ENCODE peak calls at places on chromosome 10, in seven cellular contexts. V is HCT116, J is HepG2, L is SK-N-SH, W is K562, I is GM12878, T is H1. S is an unnamed sample. For H3K4me1, the result is how much of the 10 kb centered on the place peaks cover.

GRCh38 chr10:6204063-6204340 is 1.3 kb downstream of the PFKFB3 start:
- DNase-seq in V (no peak), J (no peak), L (peak), W (no peak), I (no peak), T (peak), S (no peak)

GRCh38 chr10:12568391-12568790 is 219.0 kb downstream of the CAMK1D start:
- DNase-seq in V (no peak), J (no peak), L (no peak), W (no peak), I (no peak), T (no peak), S (no peak)

GRCh38 chr10:110932505-110933180 is 13.2 kb downstream of the SHOC2 start:
- DNase-seq in V (no peak), J (no peak), L (no peak), W (no peak), I (no peak), T (no peak), S (no peak)

GRCh38 chr10:3777876-3778707 is 6.9 kb downstream of the KLF6 start:
- DNase-seq in V (no peak), J (no peak), L (no peak), W (no peak), I (no peak), T (no peak), S (no peak)

GRCh38 chr10:71277914-71278665 is 41.0 kb upstream of the SLC29A3 start:
- DNase-seq in V (no peak), J (no peak), L (no peak), W (no peak), I (no peak), T (no peak), S (no peak)

GRCh38 chr10:74548676-74549075 is 277.7 kb upstream of the KAT6B start:
- DNase-seq in V (no peak), J (peak), L (no peak), W (no peak), I (no peak), T (no peak), S (peak)

GRCh38 chr10:124265776-124266467 is 152.8 kb downstream of the OAT start:
- DNase-seq in V (no peak), J (no peak), L (no peak), W (no peak), I (no peak), T (no peak), S (no peak)

GRCh38 chr10:133141144-133141962 is 18.7 kb upstream of the KNDC1 start:
- DNase-seq in V (no peak), J (no peak), L (no peak), W (no peak), I (no peak), T (peak), S (no peak)

GRCh38 chr10:95741807-95742528 is 14.0 kb upstream of the ENTPD1 start:
- DNase-seq in V (no peak), J (no peak), L (no peak), W (peak), I (peak), T (no peak), S (no peak)

GRCh38 chr10:73096041-73096451 is 620 bp downstream of the P4HA1 start:
- DNase-seq in V (no peak), J (no peak), L (peak), W (peak), I (no peak), T (peak), S (no peak)

GRCh38 chr10:28411648-28412047 is 108.8 kb upstream of the MPP7 start:
- DNase-seq in V (no peak), J (no peak), L (no peak), W (no peak), I (no peak), T (no peak), S (no peak)

GRCh38 chr10:15787426-15787825 is 67.7 kb upstream of the ITGA8 start:
- DNase-seq in V (no peak), J (no peak), L (no peak), W (no peak), I (no peak), T (no peak), S (no peak)

GRCh38 chr10:27225642-27226257 is 14.8 kb downstream of the ACBD5 start:
- DNase-seq in V (no peak), J (no peak), L (no peak), W (no peak), I (no peak), T (no peak), S (no peak)

GRCh38 chr10:6239213-6239991 is 36.7 kb downstream of the PFKFB3 start:
- DNase-seq in V (peak), J (peak), L (peak), W (peak), I (peak), T (no peak), S (peak)

GRCh38 chr10:97827778-97828291 is 21.8 kb upstream of the GOLGA7B start:
- DNase-seq in V (no peak), J (no peak), L (peak), W (no peak), I (no peak), T (no peak), S (no peak)

GRCh38 chr10:90887555-90887954 is 15.8 kb downstream of the RPP30 start:
- DNase-seq in V (no peak), J (no peak), L (no peak), W (no peak), I (no peak), T (no peak), S (no peak)

GRCh38 chr10:93993782-93994668 is at the start of gene PLCE1:
- DNase-seq in V (no peak), J (no peak), L (peak), W (peak), I (no peak), T (peak), S (no peak)

GRCh38 chr10:86250399-86250798 is 116.2 kb downstream of the GRID1 start:
- DNase-seq in V (no peak), J (no peak), L (peak), W (no peak), I (no peak), T (no peak), S (no peak)

GRCh38 chr10:8137272-8137680 is 82.8 kb downstream of the GATA3 start:
- DNase-seq in V (no peak), J (no peak), L (no peak), W (no peak), I (no peak), T (no peak), S (no peak)

GRCh38 chr10:57992321-57993077 is 275.2 kb downstream of the IPMK start:
- DNase-seq in V (no peak), J (no peak), L (no peak), W (no peak), I (no peak), T (no peak), S (no peak)

GRCh38 chr10:90289037-90289436 is 568.8 kb downstream of the HTR7 start:
- DNase-seq in V (no peak), J (no peak), L (no peak), W (no peak), I (peak), T (no peak), S (peak)

GRCh38 chr10:13162013-13162364 is 631 bp downstream of the MCM10 start:
- DNase-seq in V (no peak), J (no peak), L (peak), W (peak), I (no peak), T (no peak), S (no peak)

GRCh38 chr10:99329891-99330674 is 927 bp downstream of the CNNM1 start:
- DNase-seq in V (no peak), J (no peak), L (peak), W (no peak), I (no peak), T (peak), S (no peak)

GRCh38 chr10:19629559-19629958 is 186.7 kb upstream of the PLXDC2 start:
- DNase-seq in V (no peak), J (no peak), L (no peak), W (no peak), I (no peak), T (no peak), S (no peak)

GRCh38 chr10:77756319-77757232 is 119.0 kb upstream of the KCNMA1 start:
- DNase-seq in V (peak), J (peak), L (peak), W (peak), I (no peak), T (peak), S (peak)

GRCh38 chr10:11442001-11442773 is 169.3 kb downstream of the USP6NL start:
- DNase-seq in V (no peak), J (no peak), L (no peak), W (no peak), I (no peak), T (peak), S (no peak)

GRCh38 chr10:87734987-87735827 is 75.5 kb downstream of the PAPSS2 start:
- DNase-seq in V (peak), J (peak), L (peak), W (peak), I (no peak), T (peak), S (no peak)

GRCh38 chr10:29102233-29102632 is 186.6 kb upstream of the LYZL1 start:
- DNase-seq in V (no peak), J (no peak), L (peak), W (no peak), I (no peak), T (no peak), S (no peak)

GRCh38 chr10:112955736-112956421 is 5.8 kb downstream of the TCF7L2 start:
- DNase-seq in V (no peak), J (no peak), L (no peak), W (no peak), I (no peak), T (no peak), S (no peak)

GRCh38 chr10:113916053-113916452 is 61.6 kb downstream of the NHLRC2 start:
- DNase-seq in V (no peak), J (no peak), L (no peak), W (no peak), I (no peak), T (no peak), S (no peak)

GRCh38 chr10:124025638-124026336 is 67.6 kb downstream of the CHST15 start:
- DNase-seq in V (peak), J (peak), L (peak), W (no peak), I (no peak), T (no peak), S (peak)

GRCh38 chr10:78458983-78459638 is 425.4 kb downstream of the RPS24 start:
- DNase-seq in V (no peak), J (peak), L (no peak), W (peak), I (no peak), T (no peak), S (peak)

GRCh38 chr10:92742331-92743228 is 52.8 kb downstream of the HHEX start:
- DNase-seq in V (no peak), J (no peak), L (no peak), W (no peak), I (peak), T (no peak), S (no peak)

GRCh38 chr10:36888925-36889573 is 236.3 kb upstream of the ANKRD30A start:
- DNase-seq in V (peak), J (peak), L (peak), W (peak), I (no peak), T (peak), S (peak)

GRCh38 chr10:100364735-100365391 is 17.8 kb downstream of the SCD start:
- DNase-seq in V (peak), J (peak), L (peak), W (no peak), I (no peak), T (no peak), S (peak)

GRCh38 chr10:124731551-124731950 is 12.6 kb downstream of the FAM53B start:
- DNase-seq in V (no peak), J (no peak), L (no peak), W (no peak), I (no peak), T (no peak), S (no peak)

GRCh38 chr10:14751576-14752330 is 22.9 kb downstream of the FAM107B start:
- DNase-seq in V (no peak), J (no peak), L (no peak), W (no peak), I (no peak), T (no peak), S (no peak)

DNA sequence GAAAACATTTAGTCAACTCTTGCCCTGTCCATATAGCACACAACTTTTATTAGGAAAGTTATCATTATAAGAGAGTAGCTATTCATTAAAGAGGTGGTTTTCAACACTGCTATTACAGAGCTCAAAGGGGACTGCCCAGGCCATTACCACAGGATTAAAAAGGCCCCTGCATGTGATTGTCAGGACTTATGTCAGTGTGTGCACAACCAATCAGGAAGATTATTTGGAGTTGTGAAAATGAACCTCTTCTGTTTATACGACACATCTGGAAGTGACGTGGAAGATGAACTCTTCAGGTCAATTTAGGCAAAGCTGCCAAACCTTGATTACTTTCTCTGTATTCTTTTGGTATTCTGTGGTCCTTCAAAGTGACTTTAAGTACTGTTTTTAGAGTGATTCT is 14.7 kb downstream of the CCNY start:
- DNase-seq in V (no peak), J (no peak), L (no peak), W (no peak), I (no peak), T (no peak), S (no peak)
- H3K4me1 ChIP-seq in V (under half), J (half or more), L (under half), W (half or more), I (under half), T (under half), S (under half)

DNA sequence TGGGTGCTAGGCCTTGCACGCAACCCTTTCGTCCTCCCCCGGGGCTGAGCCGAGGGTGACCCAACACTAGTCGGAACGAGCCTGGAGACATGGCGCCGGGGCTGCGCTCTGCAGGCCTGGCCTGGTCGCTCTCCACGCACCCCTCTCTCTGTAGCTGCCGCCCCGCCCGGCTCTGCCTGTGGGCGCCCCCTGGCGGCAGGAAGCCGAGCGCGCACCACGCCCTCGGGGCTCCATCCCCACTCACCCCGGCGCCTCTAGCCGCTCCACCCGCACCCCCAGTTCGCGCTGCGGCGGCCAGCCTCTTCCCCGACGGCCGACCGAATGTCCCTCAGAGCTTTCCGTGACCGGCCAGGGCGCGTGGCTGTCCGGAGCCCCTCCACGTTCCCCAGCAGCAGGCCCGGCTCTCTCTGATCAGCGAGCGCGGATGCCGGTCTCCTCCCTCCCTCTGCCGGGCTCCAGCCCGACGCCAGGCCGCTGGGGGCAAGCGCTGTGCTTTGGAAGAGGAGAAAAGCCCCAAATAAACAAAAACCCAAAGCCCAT is 29.1 kb upstream of the KCNK18 start:
- DNase-seq in V (no peak), J (no peak), L (peak), W (peak), I (no peak), T (peak), S (no peak)
- TF ChIP-seq SIN3A in V (no peak), J (no peak), L (no peak), W (no peak), I (no peak), T (no peak), S (no peak)

DNA sequence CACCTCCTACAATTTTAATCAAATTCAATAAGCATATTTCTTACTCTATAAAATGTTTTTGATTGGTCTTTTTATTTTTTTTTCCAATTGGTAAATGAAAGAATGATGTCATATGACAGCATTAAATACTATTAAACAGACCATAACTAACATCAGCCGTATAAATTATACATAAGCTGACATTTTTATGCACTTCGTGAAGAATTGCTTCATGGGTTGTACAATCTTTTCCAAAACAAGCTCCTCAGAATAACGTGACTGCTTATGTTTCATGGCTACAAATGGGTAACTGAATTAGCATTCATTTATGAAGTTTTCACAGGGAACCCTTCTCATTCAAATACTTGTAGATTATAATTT is 371.1 kb upstream of the MGMT start:
- DNase-seq in V (no peak), J (no peak), L (no peak), W (no peak), I (no peak), T (no peak), S (no peak)
- TF ChIP-seq POLR2AphosphoS5 in V (no peak), J (no peak), L (no peak), W (no peak), I (no peak), T (no peak), S (no peak)

GRCh38 chr10:43395571-43396060 is 13.4 kb downstream of the HNRNPF start:
- DNase-seq in V (no peak), J (no peak), L (peak), W (peak), I (no peak), T (no peak), S (no peak)
- H3K4me1 ChIP-seq in V (under half), J (half or more), L (under half), W (half or more), I (under half), T (under half), S (under half)

GRCh38 chr10:118405933-118406332 is 63.8 kb upstream of the FAM204A start:
- DNase-seq in V (no peak), J (no peak), L (no peak), W (no peak), I (no peak), T (no peak), S (no peak)
- TF ChIP-seq SIN3A in V (no peak), J (no peak), L (no peak), W (no peak), I (no peak), T (no peak), S (no peak)

GRCh38 chr10:134205-134742 is 981 bp upstream of the ZMYND11 start:
- DNase-seq in V (no peak), J (no peak), L (no peak), W (no peak), I (no peak), T (no peak), S (no peak)

GRCh38 chr10:135601-136464 is 578 bp downstream of the ZMYND11 start:
- DNase-seq in V (no peak), J (peak), L (peak), W (peak), I (no peak), T (peak), S (no peak)

GRCh38 chr10:132961-133898 is 2.0 kb upstream of the ZMYND11 start:
- DNase-seq in V (no peak), J (peak), L (no peak), W (no peak), I (no peak), T (no peak), S (no peak)

GRCh38 chr10:136465-136762 is 1.2 kb downstream of the ZMYND11 start:
- DNase-seq in V (no peak), J (no peak), L (no peak), W (no peak), I (no peak), T (no peak), S (no peak)

GRCh38 chr10:134743-135600 is at the start of gene ZMYND11:
- DNase-seq in V (no peak), J (no peak), L (peak), W (peak), I (no peak), T (peak), S (no peak)
- TF ChIP-seq POLR2AphosphoS5 in V (no peak), J (no peak), L (no peak), W (no peak), I (no peak), T (peak), S (no peak)

GRCh38 chr10:61973169-61973568 is 71.7 kb downstream of the ARID5B start:
- DNase-seq in V (no peak), J (no peak), L (no peak), W (no peak), I (no peak), T (no peak), S (no peak)
- H3K4me1 ChIP-seq in V (under half), J (under half), L (under half), W (under half), I (under half), T (under half), S (under half)

GRCh38 chr10:31278279-31278941 is 40.6 kb upstream of the ZEB1 start:
- DNase-seq in V (no peak), J (no peak), L (no peak), W (no peak), I (no peak), T (no peak), S (no peak)
- TF ChIP-seq SIN3A in V (no peak), J (no peak), L (no peak), W (no peak), I (no peak), T (no peak), S (no peak)

S was measured in Panc1.